ENCODE peak calls at places on chromosomes 1 and 21, in seven cellular contexts. Q is mesendoderm, E is IMR-90, M is neuronal stem cell, U is trophoblast cell, R is H9, S is H1. N is an unnamed sample.
A peak's percentile ranks its signal among the peaks of the same experiment; 100 is the strongest.

GRCh38 chr1:195761102-195761501 is 847.1 kb downstream of the KCNT2 start:
- DNase-seq in Q (no peak), E (no peak), M (no peak), U (no peak), R (no peak), S (no peak), N (no peak)

GRCh38 chr1:91529856-91530255 is 29.2 kb downstream of the CDC7 start:
- DNase-seq in Q (no peak), E (peak; percentile 73), M (no peak), U (peak; percentile 61), R (no peak), S (no peak), N (peak; percentile 44)

GRCh38 chr1:223479261-223479660 is 86.0 kb downstream of the CCDC185 start:
- DNase-seq in Q (no peak), E (no peak), M (no peak), U (no peak), R (no peak), S (no peak), N (no peak)

GRCh38 chr21:37799193-37800121 is 116.8 kb downstream of the KCNJ6 start:
- DNase-seq in Q (peak; percentile 14), E (peak; percentile 16), M (no peak), U (no peak), R (no peak), S (no peak), N (peak; percentile 40)

GRCh38 chr1:64062941-64063581 is 140.4 kb upstream of the UBE2U start:
- DNase-seq in Q (no peak), E (peak; percentile 31), M (no peak), U (peak; percentile 45), R (no peak), S (no peak), N (peak; percentile 71)

GRCh38 chr1:86018311-86018923 is 138.2 kb downstream of the COL24A1 start:
- DNase-seq in Q (peak; percentile 45), E (peak; percentile 23), M (peak; percentile 26), U (peak; percentile 69), R (no peak), S (peak; percentile 45), N (peak; percentile 49)

GRCh38 chr1:14590781-14591180 is 7.7 kb upstream of the KAZN start:
- DNase-seq in Q (peak; percentile 89), E (no peak), M (no peak), U (peak; percentile 13), R (peak; percentile 39), S (no peak), N (no peak)

GRCh38 chr1:223870617-223871574 is 25.1 kb upstream of the TP53BP2 start:
- DNase-seq in Q (peak; percentile 92), E (no peak), M (no peak), U (peak; percentile 20), R (peak; percentile 42), S (no peak), N (no peak)

GRCh38 chr1:218739426-218739825 is 394.3 kb downstream of the TGFB2 start:
- DNase-seq in Q (no peak), E (peak; percentile 58), M (no peak), U (no peak), R (no peak), S (no peak), N (no peak)

GRCh38 chr1:37845781-37846180 is 13.6 kb downstream of the MTF1 start:
- DNase-seq in Q (no peak), E (no peak), M (no peak), U (peak; percentile 36), R (no peak), S (no peak), N (no peak)

GRCh38 chr1:177753655-177754054 is 216.2 kb downstream of the SEC16B start:
- DNase-seq in Q (no peak), E (no peak), M (no peak), U (no peak), R (no peak), S (no peak), N (no peak)

GRCh38 chr1:209822706-209823105 is 5.1 kb upstream of the UTP25 start:
- DNase-seq in Q (no peak), E (no peak), M (no peak), U (no peak), R (no peak), S (peak; percentile 32), N (no peak)

GRCh38 chr1:8938232-8939117 is 7.2 kb upstream of the CA6 start:
- DNase-seq in Q (no peak), E (peak; percentile 33), M (no peak), U (no peak), R (no peak), S (no peak), N (no peak)

GRCh38 chr1:46437723-46438122 is 43.6 kb downstream of the FAAH start:
- DNase-seq in Q (no peak), E (no peak), M (no peak), U (no peak), R (no peak), S (no peak), N (no peak)

GRCh38 chr1:115764541-115764940 is 4.0 kb downstream of the CASQ2 start:
- DNase-seq in Q (peak; percentile 61), E (peak; percentile 18), M (no peak), U (peak; percentile 77), R (no peak), S (no peak), N (peak; percentile 74)

GRCh38 chr1:114316204-114316603 is 162.5 kb upstream of the SYT6 start:
- DNase-seq in Q (peak; percentile 25), E (no peak), M (no peak), U (no peak), R (no peak), S (no peak), N (no peak)

GRCh38 chr1:176073524-176074157 is 133.4 kb downstream of the COP1 start:
- DNase-seq in Q (peak; percentile 83), E (peak; percentile 72), M (peak; percentile 67), U (peak; percentile 93), R (no peak), S (no peak), N (peak; percentile 72)

GRCh38 chr1:232868793-232869491 is 63.7 kb downstream of the MAP10 start:
- DNase-seq in Q (peak; percentile 45), E (peak; percentile 83), M (no peak), U (peak; percentile 76), R (no peak), S (no peak), N (peak; percentile 73)

GRCh38 chr1:11176081-11176706 is 13.0 kb upstream of the ANGPTL7 start:
- DNase-seq in Q (peak; percentile 55), E (peak; percentile 33), M (no peak), U (peak; percentile 93), R (no peak), S (no peak), N (peak; percentile 7)

GRCh38 chr1:206969090-206969489 is 1.2 kb downstream of the FCAMR start:
- DNase-seq in Q (no peak), E (no peak), M (no peak), U (no peak), R (no peak), S (no peak), N (no peak)

GRCh38 chr1:27658951-27659496 is 13.0 kb downstream of the IFI6 start:
- DNase-seq in Q (peak; percentile 63), E (peak; percentile 55), M (no peak), U (peak; percentile 85), R (peak; percentile 51), S (peak; percentile 64), N (peak; percentile 91)

GRCh38 chr1:91741301-91741700 is 144.7 kb downstream of the TGFBR3 start:
- DNase-seq in Q (peak; percentile 37), E (peak; percentile 65), M (no peak), U (no peak), R (no peak), S (no peak), N (no peak)

GRCh38 chr1:194618101-194618500 is 1431.7 kb upstream of the B3GALT2 start:
- DNase-seq in Q (no peak), E (no peak), M (no peak), U (no peak), R (no peak), S (no peak), N (no peak)

GRCh38 chr1:165288301-165289120 is 68.0 kb downstream of the LMX1A start:
- DNase-seq in Q (peak; percentile 47), E (no peak), M (no peak), U (no peak), R (no peak), S (no peak), N (no peak)

GRCh38 chr1:162696286-162696862 is 64.1 kb downstream of the DDR2 start:
- DNase-seq in Q (peak; percentile 96), E (peak; percentile 93), M (peak; percentile 89), U (no peak), R (peak; percentile 93), S (peak; percentile 67), N (peak; percentile 93)

GRCh38 chr21:45362077-45362747 is 42.8 kb upstream of the COL18A1 start:
- DNase-seq in Q (no peak), E (no peak), M (no peak), U (no peak), R (no peak), S (no peak), N (no peak)
- H3K18ac ChIP-seq in Q (no peak overlapping the region), E (no peak overlapping the region), M (peak overlapping the region; percentile 78), U (peak overlapping the region; percentile 35), R (no peak overlapping the region), S (peak overlapping the region; percentile 51), N (peak overlapping the region; percentile 97)

GRCh38 chr1:102875756-102876155 is 232.6 kb downstream of the COL11A1 start:
- DNase-seq in Q (no peak), E (no peak), M (no peak), U (peak; percentile 55), R (no peak), S (no peak), N (no peak)

DNA sequence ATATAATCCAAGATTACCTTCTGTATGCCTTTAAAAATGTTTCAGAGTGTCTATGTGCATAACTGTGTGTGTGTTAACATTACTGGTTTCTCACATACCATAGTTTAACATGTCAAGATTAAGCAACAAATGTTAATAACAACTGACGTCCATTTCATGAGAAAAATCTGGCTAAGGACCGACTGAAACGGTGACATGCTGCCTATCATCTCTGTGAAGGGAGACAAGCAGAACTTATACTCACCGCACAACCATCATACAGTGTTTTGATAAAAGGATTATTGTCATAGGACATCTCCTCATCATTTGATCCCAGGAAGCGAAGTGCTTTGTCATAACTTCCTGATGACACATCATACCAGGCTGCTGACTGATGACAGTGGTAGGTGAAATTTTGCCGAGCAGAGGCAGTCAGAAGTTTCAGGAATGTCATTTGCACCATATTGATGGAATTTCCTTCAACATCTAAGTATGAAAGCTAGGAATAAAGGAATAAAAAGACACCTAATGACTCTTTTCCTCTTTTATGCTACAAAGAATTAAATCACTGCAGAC is 228.8 kb downstream of the COL11A1 start:
- DNase-seq in Q (peak; percentile 45), E (peak; percentile 86), M (no peak), U (peak; percentile 91), R (no peak), S (no peak), N (peak; percentile 67)
- H3K18ac ChIP-seq in Q (no peak overlapping the region), E (peak overlapping the region; percentile 40), M (no peak overlapping the region), U (no peak overlapping the region), R (no peak overlapping the region), S (no peak overlapping the region), N (no peak overlapping the region)

DNA sequence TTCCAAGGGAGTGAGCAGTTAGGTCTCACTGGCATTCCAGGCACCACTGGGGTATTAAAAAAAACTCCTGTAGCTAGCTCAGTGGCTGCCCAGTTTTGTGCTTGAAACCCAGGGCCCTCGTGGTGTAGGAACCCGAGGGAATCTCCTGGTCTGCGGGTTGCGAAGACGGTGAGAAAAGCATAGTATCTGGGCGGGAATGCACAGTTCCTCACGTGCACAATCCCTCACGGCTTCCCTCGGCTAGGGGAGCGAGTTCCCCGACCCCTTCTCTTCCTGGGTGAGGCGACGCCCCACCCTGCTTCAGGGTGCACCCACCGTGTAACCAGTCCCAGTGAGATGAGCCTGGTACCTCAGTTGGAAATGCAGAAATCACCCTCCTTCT is 50.5 kb upstream of the PGBD5 start:
- DNase-seq in Q (no peak), E (no peak), M (no peak), U (no peak), R (no peak), S (no peak), N (no peak)
- H3K18ac ChIP-seq in Q (no peak overlapping the region), E (no peak overlapping the region), M (peak overlapping the region; percentile 64), U (no peak overlapping the region), R (no peak overlapping the region), S (no peak overlapping the region), N (no peak overlapping the region)

GRCh38 chr1:147740391-147740790 is 20.0 kb downstream of the GJA5 start:
- DNase-seq in Q (no peak), E (no peak), M (no peak), U (no peak), R (no peak), S (peak; percentile 16), N (no peak)
- H3K18ac ChIP-seq in Q (no peak overlapping the region), E (no peak overlapping the region), M (no peak overlapping the region), U (no peak overlapping the region), R (no peak overlapping the region), S (no peak overlapping the region), N (no peak overlapping the region)

N was measured in mesenchymal stem cell.